ENCODE peak calls at places on chromosomes 3 and 15, in four cellular contexts. One of them, this sample, is unnamed.

GRCh38 chr15:38111070-38111469 is 141.6 kb upstream of the SPRED1 start:
- DNase-seq in MM.1S: peak; percentile 83
- DNase-seq in skeletal muscle cell: no peak
- DNase-seq in choroid plexus epithelial cell: no peak
- DNase-seq in this sample: no peak

GRCh38 chr3:12751548-12751947 is 7.5 kb downstream of the TMEM40 start:
- DNase-seq in MM.1S: no peak
- DNase-seq in skeletal muscle cell: no peak
- DNase-seq in choroid plexus epithelial cell: no peak
- DNase-seq in this sample: no peak

GRCh38 chr3:61464785-61465184 is 96.6 kb upstream of the PTPRG start:
- DNase-seq in skeletal muscle cell: no peak
- DNase-seq in choroid plexus epithelial cell: peak; percentile 34
- DNase-seq in MM.1S: no peak
- DNase-seq in this sample: no peak

GRCh38 chr3:5095879-5096278 is 26.2 kb upstream of the ARL8B start:
- DNase-seq in choroid plexus epithelial cell: peak; percentile 92
- DNase-seq in MM.1S: no peak
- DNase-seq in skeletal muscle cell: no peak
- DNase-seq in this sample: no peak

GRCh38 chr15:41281236-41281635 is 50.2 kb downstream of the CHP1 start:
- DNase-seq in choroid plexus epithelial cell: peak; percentile 91
- DNase-seq in MM.1S: no peak
- DNase-seq in skeletal muscle cell: peak; percentile 75
- DNase-seq in this sample: no peak

GRCh38 chr3:14788644-14789043 is 30.1 kb upstream of the FGD5 start:
- DNase-seq in MM.1S: no peak
- DNase-seq in skeletal muscle cell: no peak
- DNase-seq in choroid plexus epithelial cell: no peak
- DNase-seq in this sample: no peak

GRCh38 chr3:134937256-134938023 is 142.4 kb downstream of the EPHB1 start:
- DNase-seq in choroid plexus epithelial cell: no peak
- DNase-seq in MM.1S: no peak
- DNase-seq in skeletal muscle cell: no peak
- DNase-seq in this sample: no peak

GRCh38 chr3:97823081-97823480 is 1.3 kb downstream of the CRYBG3 start:
- DNase-seq in skeletal muscle cell: no peak
- DNase-seq in MM.1S: no peak
- DNase-seq in choroid plexus epithelial cell: no peak
- DNase-seq in this sample: no peak

GRCh38 chr15:75696303-75696657 is 16.4 kb downstream of the CSPG4 start:
- DNase-seq in skeletal muscle cell: no peak
- DNase-seq in MM.1S: no peak
- DNase-seq in choroid plexus epithelial cell: no peak
- DNase-seq in this sample: no peak

GRCh38 chr3:149494022-149494758 is 19.7 kb downstream of the TM4SF4 start:
- DNase-seq in choroid plexus epithelial cell: peak; percentile 87
- DNase-seq in skeletal muscle cell: peak; percentile 37
- DNase-seq in MM.1S: peak; percentile 21
- DNase-seq in this sample: peak; percentile 39

GRCh38 chr15:36579792-36580431 is 486 bp downstream of the CDIN1 start:
- DNase-seq in MM.1S: peak; percentile 33
- DNase-seq in skeletal muscle cell: no peak
- DNase-seq in choroid plexus epithelial cell: peak; percentile 28
- DNase-seq in this sample: peak; percentile 8

GRCh38 chr3:120745466-120745865 is 2.9 kb downstream of the GTF2E1 start:
- DNase-seq in choroid plexus epithelial cell: no peak
- DNase-seq in skeletal muscle cell: no peak
- DNase-seq in MM.1S: no peak
- DNase-seq in this sample: no peak

GRCh38 chr3:111998661-111999641 is at the start of gene TAGLN3:
- DNase-seq in MM.1S: peak; percentile 51
- DNase-seq in skeletal muscle cell: no peak
- DNase-seq in choroid plexus epithelial cell: peak; percentile 23
- DNase-seq in this sample: no peak

GRCh38 chr15:57551717-57552677 is 39.7 kb upstream of the MYZAP start:
- DNase-seq in MM.1S: no peak
- DNase-seq in choroid plexus epithelial cell: peak; percentile 84
- DNase-seq in skeletal muscle cell: no peak
- DNase-seq in this sample: no peak

GRCh38 chr3:114525278-114525677 is 231.4 kb downstream of the TIGIT start:
- DNase-seq in skeletal muscle cell: no peak
- DNase-seq in choroid plexus epithelial cell: peak; percentile 29
- DNase-seq in MM.1S: no peak
- DNase-seq in this sample: no peak

GRCh38 chr3:28994161-28994905 is 286.5 kb upstream of the RBMS3 start:
- DNase-seq in MM.1S: no peak
- DNase-seq in skeletal muscle cell: no peak
- DNase-seq in choroid plexus epithelial cell: no peak
- DNase-seq in this sample: no peak

GRCh38 chr3:37955918-37956317 is 34.7 kb upstream of the VILL start:
- DNase-seq in MM.1S: no peak
- DNase-seq in choroid plexus epithelial cell: no peak
- DNase-seq in skeletal muscle cell: no peak
- DNase-seq in this sample: no peak

GRCh38 chr3:37953226-37953625 is 37.4 kb upstream of the VILL start:
- DNase-seq in skeletal muscle cell: no peak
- DNase-seq in choroid plexus epithelial cell: no peak
- DNase-seq in MM.1S: no peak
- DNase-seq in this sample: no peak

GRCh38 chr3:37956353-37957184 is 34.0 kb upstream of the VILL start:
- DNase-seq in choroid plexus epithelial cell: no peak
- DNase-seq in MM.1S: no peak
- DNase-seq in skeletal muscle cell: no peak
- DNase-seq in this sample: peak; percentile 58

GRCh38 chr3:37953995-37954394 is 36.6 kb upstream of the VILL start:
- DNase-seq in choroid plexus epithelial cell: no peak
- DNase-seq in MM.1S: no peak
- DNase-seq in skeletal muscle cell: no peak
- DNase-seq in this sample: no peak

DNA sequence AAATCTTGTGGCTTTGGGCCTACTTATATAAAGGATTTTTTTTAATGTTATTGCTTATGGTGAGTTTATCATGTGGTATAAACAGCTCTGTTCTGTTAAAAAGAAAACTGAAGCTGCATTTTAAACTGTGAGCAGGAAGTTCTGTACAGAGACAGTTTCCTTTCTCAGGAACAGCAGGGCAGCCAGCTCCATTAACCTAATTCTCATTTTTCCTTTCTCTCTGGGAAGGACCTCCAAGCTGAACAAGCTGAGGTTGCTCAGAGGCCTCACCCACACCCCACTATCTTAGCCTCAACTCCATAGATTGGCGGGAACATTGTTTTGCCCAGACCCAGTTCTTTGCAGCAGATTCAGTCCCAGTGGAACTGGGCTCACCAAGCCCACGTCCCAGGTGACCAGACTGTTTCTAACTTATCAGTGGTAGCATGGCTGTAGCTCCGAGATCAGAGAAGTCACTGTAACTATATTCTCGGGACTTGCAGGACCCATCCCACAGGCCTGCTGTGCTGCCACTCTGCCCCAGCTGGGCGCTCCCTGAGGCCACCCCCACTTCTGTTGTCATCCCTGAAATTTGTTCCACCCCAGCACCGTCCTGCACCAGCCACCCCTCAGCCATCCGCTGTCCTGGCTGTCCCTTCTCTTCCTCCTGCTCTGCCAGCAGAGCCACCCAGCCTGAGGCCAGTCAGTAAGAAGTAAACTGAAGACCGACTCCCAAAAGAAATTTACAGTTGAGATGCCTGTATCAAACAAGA is 33.2 kb upstream of the VILL start:
- DNase-seq in choroid plexus epithelial cell: no peak
- DNase-seq in MM.1S: peak; percentile 43
- DNase-seq in skeletal muscle cell: no peak
- DNase-seq in this sample: peak; percentile 60
- H3K4me3 ChIP-seq in choroid plexus epithelial cell: no peak overlapping the region
- H3K4me3 ChIP-seq in MM.1S: no peak overlapping the region
- H3K4me3 ChIP-seq in skeletal muscle cell: no peak overlapping the region
- H3K4me3 ChIP-seq in this sample: peak overlapping the region; percentile 4

DNA sequence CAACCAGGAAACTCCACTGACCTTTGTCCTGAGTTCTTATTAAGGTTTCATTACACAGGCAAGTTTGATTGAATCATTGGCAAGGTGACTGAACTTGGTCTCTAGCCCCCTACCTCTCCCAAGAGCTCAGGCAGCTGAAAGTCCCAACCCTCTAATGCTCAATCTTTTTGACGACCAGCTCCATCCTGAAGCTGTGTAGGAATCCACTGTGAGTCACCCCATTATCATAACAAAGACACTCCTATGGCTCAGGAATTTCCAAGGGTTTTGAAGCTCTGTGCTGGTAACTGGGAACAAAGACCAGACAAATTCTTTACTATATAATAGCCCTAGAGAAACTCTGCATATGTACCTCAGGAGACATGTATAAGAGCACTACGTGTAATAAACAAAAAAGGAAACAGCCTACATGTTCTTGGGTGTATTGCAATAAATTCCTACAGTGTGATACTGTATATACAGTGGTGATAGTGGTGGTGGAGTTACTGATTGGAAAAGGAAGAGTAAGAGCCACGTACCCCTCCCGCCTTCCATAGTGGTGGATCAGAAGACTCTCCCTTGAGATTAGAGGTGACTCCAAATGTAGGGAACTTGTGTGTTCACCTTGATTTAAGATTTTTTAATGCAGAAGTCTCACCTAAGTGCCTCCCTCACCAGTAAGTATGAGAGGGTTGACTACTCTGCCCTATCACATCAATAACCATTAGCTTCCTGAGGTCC is 116.6 kb downstream of the ST8SIA2 start:
- DNase-seq in skeletal muscle cell: no peak
- DNase-seq in choroid plexus epithelial cell: no peak
- DNase-seq in MM.1S: no peak
- DNase-seq in this sample: no peak
- H3K4me3 ChIP-seq in skeletal muscle cell: no peak overlapping the region
- H3K4me3 ChIP-seq in choroid plexus epithelial cell: no peak overlapping the region
- H3K4me3 ChIP-seq in MM.1S: no peak overlapping the region
- H3K4me3 ChIP-seq in this sample: no peak overlapping the region

GRCh38 chr15:59622289-59622688 is 10.7 kb downstream of the GCNT3 start:
- DNase-seq in skeletal muscle cell: peak; percentile 15
- DNase-seq in choroid plexus epithelial cell: peak; percentile 70
- DNase-seq in MM.1S: peak; percentile 47
- DNase-seq in this sample: no peak
- H3K4me3 ChIP-seq in skeletal muscle cell: no peak overlapping the region
- H3K4me3 ChIP-seq in choroid plexus epithelial cell: no peak overlapping the region
- H3K4me3 ChIP-seq in MM.1S: no peak overlapping the region
- H3K4me3 ChIP-seq in this sample: no peak overlapping the region

DNA sequence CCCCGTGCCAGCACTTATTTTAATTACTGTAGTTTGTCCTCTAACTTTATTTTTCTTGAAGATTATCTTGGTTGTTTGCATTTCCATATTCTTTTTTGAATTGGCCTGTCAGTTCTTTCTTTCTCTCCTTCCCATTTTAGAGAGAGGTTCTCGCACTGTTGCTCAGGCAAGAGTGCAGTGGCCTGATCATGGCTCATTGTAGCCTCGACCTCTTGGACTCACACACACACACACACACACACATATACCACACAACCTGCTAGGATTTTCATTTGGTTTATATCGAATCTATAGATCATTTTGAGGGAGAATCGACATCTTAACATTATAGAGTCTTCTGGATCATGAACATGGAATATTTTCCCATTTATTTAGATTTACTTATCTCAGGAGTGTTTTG is 8.7 kb downstream of the FEM1B start:
- DNase-seq in skeletal muscle cell: no peak
- DNase-seq in choroid plexus epithelial cell: no peak
- DNase-seq in MM.1S: no peak
- DNase-seq in this sample: no peak
- H3K4me3 ChIP-seq in skeletal muscle cell: no peak overlapping the region
- H3K4me3 ChIP-seq in choroid plexus epithelial cell: no peak overlapping the region
- H3K4me3 ChIP-seq in MM.1S: peak overlapping the region; percentile 35
- H3K4me3 ChIP-seq in this sample: no peak overlapping the region

GRCh38 chr3:192514081-192514753 is 213.1 kb downstream of the FGF12 start:
- DNase-seq in skeletal muscle cell: no peak
- DNase-seq in choroid plexus epithelial cell: peak; percentile 5
- DNase-seq in MM.1S: no peak
- DNase-seq in this sample: peak; percentile 2

GRCh38 chr3:192515661-192516040 is 211.7 kb downstream of the FGF12 start:
- DNase-seq in choroid plexus epithelial cell: no peak
- DNase-seq in skeletal muscle cell: no peak
- DNase-seq in MM.1S: no peak
- DNase-seq in this sample: no peak

GRCh38 chr3:192516850-192517249 is 210.5 kb downstream of the FGF12 start:
- DNase-seq in MM.1S: no peak
- DNase-seq in choroid plexus epithelial cell: no peak
- DNase-seq in skeletal muscle cell: no peak
- DNase-seq in this sample: no peak

GRCh38 chr3:192514754-192515660 is 212.3 kb downstream of the FGF12 start:
- DNase-seq in choroid plexus epithelial cell: no peak
- DNase-seq in MM.1S: peak; percentile 36
- DNase-seq in skeletal muscle cell: no peak
- DNase-seq in this sample: no peak
- H3K4me3 ChIP-seq in choroid plexus epithelial cell: no peak overlapping the region
- H3K4me3 ChIP-seq in MM.1S: peak overlapping the region; percentile 37
- H3K4me3 ChIP-seq in skeletal muscle cell: peak overlapping the region; percentile 29
- H3K4me3 ChIP-seq in this sample: no peak overlapping the region

GRCh38 chr3:123442125-123442524 is 6.8 kb downstream of the ADCY5 start:
- DNase-seq in skeletal muscle cell: no peak
- DNase-seq in MM.1S: no peak
- DNase-seq in choroid plexus epithelial cell: no peak
- DNase-seq in this sample: no peak
- H3K4me3 ChIP-seq in skeletal muscle cell: no peak overlapping the region
- H3K4me3 ChIP-seq in MM.1S: no peak overlapping the region
- H3K4me3 ChIP-seq in choroid plexus epithelial cell: no peak overlapping the region
- H3K4me3 ChIP-seq in this sample: no peak overlapping the region